ENCODE peak calls at places on chromosomes 4 and X, in seven cellular contexts. M is heart left ventricle; B is lower leg skin; P is KG1; O is activated CD4-positive, alpha-beta T cell treated with anti-CD3 and anti-CD28 coated beads for 24 hours; L is NCI-H1105; N is activated T-cell treated with anti-CD3 and anti-CD28 coated beads, Interleukin-2, amount 50 U/mL, for 72 hours. Y is an unnamed sample.
A peak's percentile ranks its signal among the peaks of the same experiment; 100 is the strongest.

GRCh38 chr4:76434901-76435688 is at the start of gene SHROOM3:
- DNase-seq in M (peak; percentile 34), B (no peak), P (no peak), O (no peak), L (no peak), N (no peak), Y (no peak)

GRCh38 chr4:155906554-155907247 is 3.2 kb downstream of the TDO2 start:
- DNase-seq in M (no peak), B (no peak), P (no peak), O (no peak), L (peak; percentile 35), N (no peak), Y (peak; percentile 17)

GRCh38 chr4:72538006-72538405 is 31.0 kb downstream of the ADAMTS3 start:
- DNase-seq in M (no peak), B (no peak), P (no peak), O (no peak), L (no peak), N (no peak), Y (no peak)

GRCh38 chrX:103367502-103367901 is 8.8 kb upstream of the BEX3 start:
- DNase-seq in M (no peak), B (no peak), P (no peak), O (no peak), L (no peak), N (no peak), Y (no peak)

GRCh38 chrX:13252726-13253125 is 67.1 kb downstream of the ATXN3L start:
- DNase-seq in M (no peak), B (no peak), P (no peak), O (no peak), L (no peak), N (no peak), Y (no peak)

GRCh38 chr4:20253799-20254409 is 2.2 kb downstream of the SLIT2 start:
- DNase-seq in M (peak; percentile 40), B (peak; percentile 87), P (no peak), O (no peak), L (no peak), N (no peak), Y (no peak)

GRCh38 chr4:2482192-2482591 is 13.3 kb downstream of the RNF4 start:
- DNase-seq in M (no peak), B (no peak), P (no peak), O (no peak), L (no peak), N (no peak), Y (no peak)

GRCh38 chr4:85725727-85726170 is 250.8 kb downstream of the ARHGAP24 start:
- DNase-seq in M (peak; percentile 79), B (no peak), P (peak; percentile 20), O (no peak), L (no peak), N (no peak), Y (no peak)

GRCh38 chr4:174260099-174260498 is 23.4 kb downstream of the FBXO8 start:
- DNase-seq in M (no peak), B (no peak), P (no peak), O (no peak), L (no peak), N (no peak), Y (no peak)

GRCh38 chrX:24498181-24498580 is 33.1 kb downstream of the PDK3 start:
- DNase-seq in M (no peak), B (no peak), P (no peak), O (no peak), L (no peak), N (peak; percentile 18), Y (no peak)

GRCh38 chr4:38676986-38677385 is 13.0 kb downstream of the KLF3 start:
- DNase-seq in M (no peak), B (no peak), P (no peak), O (no peak), L (no peak), N (no peak), Y (no peak)

GRCh38 chr4:152843476-152844107 is 63.8 kb downstream of the ARFIP1 start:
- DNase-seq in M (no peak), B (no peak), P (no peak), O (no peak), L (no peak), N (no peak), Y (no peak)

GRCh38 chr4:110087116-110087708 is 111.2 kb downstream of the ELOVL6 start:
- DNase-seq in M (no peak), B (no peak), P (no peak), O (no peak), L (peak; percentile 70), N (no peak), Y (peak; percentile 53)

GRCh38 chrX:112081781-112082482 is 644 bp downstream of the TRPC5 start:
- DNase-seq in M (no peak), B (no peak), P (no peak), O (no peak), L (no peak), N (no peak), Y (no peak)

GRCh38 chr4:162683659-162684370 is 482.9 kb downstream of the NAF1 start:
- DNase-seq in M (no peak), B (no peak), P (no peak), O (no peak), L (no peak), N (no peak), Y (no peak)

GRCh38 chr4:89836897-89837384 is at the start of gene SNCA:
- DNase-seq in M (peak; percentile 61), B (peak; percentile 93), P (peak; percentile 47), O (peak; percentile 19), L (no peak), N (peak; percentile 29), Y (no peak)

GRCh38 chrX:40920351-40920750 is 164.9 kb upstream of the USP9X start:
- DNase-seq in M (no peak), B (no peak), P (no peak), O (no peak), L (no peak), N (no peak), Y (no peak)

GRCh38 chrX:68504237-68504636 is 5.4 kb downstream of the YIPF6 start:
- DNase-seq in M (no peak), B (no peak), P (no peak), O (no peak), L (no peak), N (peak; percentile 74), Y (no peak)

GRCh38 chr4:10608501-10609219 is 75.9 kb downstream of the CLNK start:
- DNase-seq in M (no peak), B (no peak), P (no peak), O (no peak), L (no peak), N (no peak), Y (no peak)

GRCh38 chr4:170589597-170590191 is 499.9 kb upstream of the AADAT start:
- DNase-seq in M (no peak), B (no peak), P (no peak), O (no peak), L (peak; percentile 6), N (no peak), Y (no peak)

GRCh38 chr4:61375316-61375715 is 175.2 kb downstream of the ADGRL3 start:
- DNase-seq in M (no peak), B (no peak), P (no peak), O (no peak), L (no peak), N (no peak), Y (no peak)

GRCh38 chr4:102608190-102608589 is 107.0 kb downstream of the NFKB1 start:
- DNase-seq in M (no peak), B (no peak), P (no peak), O (no peak), L (no peak), N (no peak), Y (no peak)

GRCh38 chrX:4935846-4936245 is 1222.4 kb upstream of the PRKX start:
- DNase-seq in M (peak; percentile 25), B (no peak), P (peak; percentile 26), O (no peak), L (no peak), N (no peak), Y (no peak)

GRCh38 chrX:118655561-118656246 is 71.7 kb upstream of the IL13RA1 start:
- DNase-seq in M (no peak), B (no peak), P (no peak), O (no peak), L (no peak), N (no peak), Y (peak; percentile 76)